ENCODE peak calls at places on chromosomes 16 and 17, in four cellular contexts. P is IMR-90, V is mesendoderm, O is H1. S is an unnamed sample.

GRCh38 chr17:74860229-74860998 is 729 bp upstream of the GRIN2C start:
- DNase-seq in P (no peak), V (no peak), O (peak), S (peak)

GRCh38 chr16:47644661-47645060 is 183.5 kb downstream of the PHKB start:
- DNase-seq in P (peak), V (no peak), O (no peak), S (no peak)

GRCh38 chr17:21214777-21215541 is 998 bp upstream of the TMEM11 start:
- DNase-seq in P (no peak), V (peak), O (peak), S (peak)

GRCh38 chr17:16463341-16464000 is 28.5 kb downstream of the LRRC75A start:
- DNase-seq in P (peak), V (no peak), O (no peak), S (peak)

GRCh38 chr16:30571444-30572322 is at the start of gene ZNF688:
- DNase-seq in P (peak), V (peak), O (peak), S (peak)

GRCh38 chr17:56675876-56676660 is 82.6 kb downstream of the NOG start:
- DNase-seq in P (no peak), V (no peak), O (no peak), S (no peak)

GRCh38 chr17:73901661-73902415 is 257.6 kb upstream of the SDK2 start:
- DNase-seq in P (no peak), V (peak), O (peak), S (peak)

GRCh38 chr16:51938861-51939260 is 608.1 kb downstream of the TOX3 start:
- DNase-seq in P (no peak), V (no peak), O (no peak), S (no peak)

GRCh38 chr17:19709841-19710240 is 6.5 kb downstream of the SLC47A2 start:
- DNase-seq in P (no peak), V (no peak), O (no peak), S (peak)

GRCh38 chr17:45036696-45037095 is 14.7 kb downstream of the DCAKD start:
- DNase-seq in P (no peak), V (no peak), O (no peak), S (no peak)
- H3K9ac ChIP-seq in P (no peak), V (no peak), O (no peak), S (no peak)

GRCh38 chr17:78214016-78214705 is at the start of gene BIRC5:
- DNase-seq in P (peak), V (peak), O (peak), S (peak)
- H3K56ac ChIP-seq in P (peak), V (peak), O (peak), S (no peak)

GRCh38 chr16:82848013-82848412 is 221.2 kb downstream of the CDH13 start:
- DNase-seq in P (no peak), V (peak), O (no peak), S (no peak)

GRCh38 chr16:82857693-82858337 is 231.0 kb downstream of the CDH13 start:
- DNase-seq in P (no peak), V (no peak), O (no peak), S (no peak)

GRCh38 chr16:82846806-82847205 is 220.0 kb downstream of the CDH13 start:
- DNase-seq in P (no peak), V (no peak), O (no peak), S (no peak)

GRCh38 chr16:82855471-82855870 is 228.7 kb downstream of the CDH13 start:
- DNase-seq in P (no peak), V (no peak), O (no peak), S (no peak)

GRCh38 chr16:82852388-82852998 is 225.7 kb downstream of the CDH13 start:
- DNase-seq in P (no peak), V (no peak), O (no peak), S (no peak)
- H4K5ac ChIP-seq in P (no peak), V (no peak), O (no peak), S (no peak)

GRCh38 chr17:7440113-7440822 is 956 bp downstream of the FGF11 start:
- DNase-seq in P (no peak), V (peak), O (peak), S (peak)
- H3K9ac ChIP-seq in P (peak), V (peak), O (peak), S (peak)

DNA sequence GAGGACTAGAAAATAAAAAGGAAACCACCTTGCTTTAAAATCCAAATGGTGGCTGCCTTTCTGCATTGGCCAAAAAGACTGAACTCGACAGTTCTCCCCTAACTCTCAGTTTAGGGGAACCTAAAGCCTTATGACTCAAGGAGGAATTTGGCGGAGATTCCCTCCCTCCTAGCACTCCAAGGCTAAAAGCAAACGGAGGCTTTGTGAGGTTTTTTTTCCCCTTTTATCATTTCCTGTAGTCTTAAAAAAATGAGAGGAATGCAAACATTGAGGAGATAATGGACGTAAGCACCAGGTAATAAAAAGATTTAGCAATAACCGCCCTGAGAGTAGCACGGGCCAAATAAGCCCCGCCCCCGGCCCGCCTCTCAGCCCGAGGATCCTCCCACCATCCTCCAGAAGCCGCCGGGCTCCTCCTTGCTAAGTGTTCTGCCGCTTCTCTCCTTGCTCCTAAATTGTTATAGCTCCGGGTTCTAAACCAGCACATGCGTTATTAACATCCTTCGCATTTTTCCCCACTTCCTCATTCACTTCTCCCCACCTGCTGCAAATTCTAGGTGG is 5.8 kb upstream of the KIFC3 start:
- DNase-seq in P (peak), V (peak), O (peak), S (peak)
- H3K56ac ChIP-seq in P (peak), V (peak), O (no peak), S (no peak)

GRCh38 chr16:81879625-81880024 is 100.5 kb downstream of the PLCG2 start:
- DNase-seq in P (no peak), V (peak), O (no peak), S (no peak)

GRCh38 chr16:81880816-81881215 is 101.7 kb downstream of the PLCG2 start:
- DNase-seq in P (no peak), V (no peak), O (no peak), S (no peak)

GRCh38 chr16:81881228-81881627 is 102.1 kb downstream of the PLCG2 start:
- DNase-seq in P (no peak), V (no peak), O (no peak), S (no peak)

GRCh38 chr16:81883235-81883634 is 104.1 kb downstream of the PLCG2 start:
- DNase-seq in P (no peak), V (no peak), O (no peak), S (no peak)

DNA sequence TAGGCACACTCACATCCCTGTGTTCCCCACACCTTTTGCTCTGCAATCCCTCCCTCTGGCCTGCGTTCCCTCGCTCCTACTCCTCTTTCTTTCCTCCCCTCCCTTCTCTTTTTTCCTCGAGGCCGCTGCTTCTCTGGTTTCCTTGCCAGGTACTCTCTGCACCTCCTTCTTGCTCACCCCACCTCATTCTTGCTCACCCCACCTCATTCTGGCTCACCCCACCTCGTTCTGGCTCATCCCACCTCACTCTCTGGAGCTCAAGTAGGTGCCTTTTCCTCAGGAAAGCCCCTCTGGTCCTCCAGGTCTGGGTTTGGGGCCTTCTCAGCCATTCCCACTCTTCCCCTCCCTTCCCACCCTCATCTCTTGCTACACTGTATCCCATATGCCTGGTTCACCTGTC is 103.5 kb downstream of the PLCG2 start:
- DNase-seq in P (no peak), V (no peak), O (no peak), S (no peak)
- H4K5ac ChIP-seq in P (no peak), V (no peak), O (no peak), S (no peak)

S was measured in H9.